ENCODE peak calls at places on chromosomes 16 and 17, in ten cellular contexts. A, G, P, Q, V, L, H, E, D and T are unnamed samples. For H3K4me1, the result is how much of the 10 kb centered on the place peaks cover.

GRCh38 chr17:77535892-77536291 is 395.1 kb downstream of the SEC14L1 start:
- DNase-seq in A (no peak), G (no peak), P (no peak), Q (no peak), V (no peak), L (no peak), H (no peak), E (no peak), D (no peak), T (no peak)

GRCh38 chr16:9050102-9050830 is 41.2 kb upstream of the HAPSTR1 start:
- DNase-seq in A (no peak), G (no peak), P (no peak), Q (peak), V (peak), L (peak), H (no peak), E (peak), D (no peak), T (no peak)

GRCh38 chr16:10598157-10598556 is 17.8 kb upstream of the EMP2 start:
- DNase-seq in A (no peak), G (peak), P (peak), Q (no peak), V (no peak), L (no peak), H (peak), E (no peak), D (no peak), T (peak)

GRCh38 chr16:21001262-21001661 is 100.7 kb downstream of the LYRM1 start:
- DNase-seq in A (no peak), G (no peak), P (peak), Q (peak), V (peak), L (peak), H (no peak), E (peak), D (no peak), T (peak)

GRCh38 chr17:81802856-81803643 is 900 bp upstream of the GCGR start:
- DNase-seq in A (no peak), G (no peak), P (no peak), Q (no peak), V (no peak), L (no peak), H (no peak), E (no peak), D (no peak), T (no peak)

GRCh38 chr17:81395600-81396277 is 482 bp downstream of the BAHCC1 start:
- DNase-seq in A (no peak), G (no peak), P (no peak), Q (no peak), V (no peak), L (no peak), H (no peak), E (no peak), D (no peak), T (no peak)

GRCh38 chr16:12258806-12259205 is 282.3 kb downstream of the SNX29 start:
- DNase-seq in A (no peak), G (no peak), P (no peak), Q (no peak), V (no peak), L (no peak), H (no peak), E (no peak), D (no peak), T (no peak)

GRCh38 chr16:70753228-70753627 is 47.7 kb downstream of the VAC14 start:
- DNase-seq in A (no peak), G (no peak), P (no peak), Q (no peak), V (no peak), L (no peak), H (no peak), E (no peak), D (no peak), T (no peak)

GRCh38 chr17:81163703-81164413 is 1.4 kb upstream of the PVALEF start:
- DNase-seq in A (no peak), G (no peak), P (no peak), Q (no peak), V (no peak), L (no peak), H (no peak), E (no peak), D (no peak), T (no peak)

GRCh38 chr17:65261682-65262636 is 124.8 kb downstream of the RGS9 start:
- DNase-seq in A (no peak), G (no peak), P (no peak), Q (no peak), V (no peak), L (no peak), H (no peak), E (no peak), D (no peak), T (no peak)

GRCh38 chr16:83040174-83040573 is 413.4 kb downstream of the CDH13 start:
- DNase-seq in A (no peak), G (no peak), P (no peak), Q (no peak), V (no peak), L (no peak), H (no peak), E (no peak), D (no peak), T (no peak)

GRCh38 chr17:67995568-67996191 is 589 bp downstream of the C17orf58 start:
- DNase-seq in A (peak), G (peak), P (peak), Q (no peak), V (no peak), L (no peak), H (peak), E (peak), D (no peak), T (peak)

GRCh38 chr16:83742076-83742475 is 65.7 kb upstream of the HSBP1 start:
- DNase-seq in A (no peak), G (no peak), P (no peak), Q (no peak), V (no peak), L (no peak), H (no peak), E (no peak), D (no peak), T (no peak)

GRCh38 chr17:75345514-75346167 is 56.4 kb upstream of the SLC25A19 start:
- DNase-seq in A (no peak), G (no peak), P (no peak), Q (no peak), V (no peak), L (no peak), H (no peak), E (no peak), D (no peak), T (no peak)

GRCh38 chr17:50501054-50501453 is 7.2 kb upstream of the MYCBPAP start:
- DNase-seq in A (no peak), G (no peak), P (peak), Q (no peak), V (peak), L (no peak), H (no peak), E (peak), D (no peak), T (peak)

GRCh38 chr16:47565454-47565853 is 104.3 kb downstream of the PHKB start:
- DNase-seq in A (peak), G (no peak), P (peak), Q (no peak), V (peak), L (peak), H (peak), E (no peak), D (no peak), T (peak)

GRCh38 chr16:13426279-13426678 is 493.7 kb upstream of the ERCC4 start:
- DNase-seq in A (no peak), G (no peak), P (no peak), Q (peak), V (peak), L (no peak), H (no peak), E (no peak), D (no peak), T (no peak)

GRCh38 chr17:29179232-29180036 is 764 bp downstream of the MYO18A start:
- DNase-seq in A (no peak), G (peak), P (peak), Q (peak), V (peak), L (peak), H (peak), E (peak), D (no peak), T (peak)

GRCh38 chr17:77556408-77557068 is 402.0 kb upstream of the TNRC6C start:
- DNase-seq in A (no peak), G (no peak), P (no peak), Q (no peak), V (no peak), L (no peak), H (no peak), E (no peak), D (no peak), T (no peak)

GRCh38 chr17:46737331-46737730 is 81.2 kb downstream of the WNT3 start:
- DNase-seq in A (no peak), G (no peak), P (no peak), Q (no peak), V (no peak), L (no peak), H (no peak), E (no peak), D (no peak), T (no peak)
- H3K27ac ChIP-seq in A (no peak), G (no peak), P (no peak), Q (no peak), V (no peak), L (no peak), H (no peak), E (no peak), D (no peak), T (no peak)

GRCh38 chr16:3044708-3045107 is 1.7 kb upstream of the MMP25 start:
- DNase-seq in A (no peak), G (no peak), P (no peak), Q (no peak), V (no peak), L (no peak), H (no peak), E (no peak), D (no peak), T (no peak)
- H3K4me3 ChIP-seq in A (no peak), G (no peak), P (no peak), Q (no peak), V (no peak), L (no peak), H (no peak), E (no peak), D (no peak), T (no peak)

DNA sequence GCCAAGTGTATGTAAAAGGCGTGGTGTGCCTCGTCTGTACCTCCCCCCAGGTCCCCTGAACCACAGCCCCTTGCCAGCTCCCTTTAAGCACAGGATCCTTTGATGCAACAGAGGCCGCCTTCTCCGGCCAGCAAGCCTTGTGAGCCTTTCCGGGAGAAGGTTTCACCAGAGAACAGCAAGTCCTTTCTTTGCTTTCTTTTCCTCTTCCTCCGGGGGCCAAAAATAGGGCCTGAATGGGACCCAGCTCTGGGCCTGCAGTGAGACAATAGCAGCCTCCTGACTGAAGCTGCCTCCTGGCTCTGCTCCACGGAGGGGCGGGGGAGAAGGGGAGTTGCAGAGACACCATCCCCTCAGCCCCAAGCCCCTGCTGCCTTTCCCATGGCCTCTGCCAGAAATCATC is 9.0 kb downstream of the ADGRG1 start:
- DNase-seq in A (no peak), G (peak), P (no peak), Q (no peak), V (no peak), L (no peak), H (peak), E (no peak), D (no peak), T (no peak)
- H3K4me1 ChIP-seq in A (under half), G (under half), P (under half), Q (under half), V (half or more), L (half or more), H (half or more), E (under half), D (under half), T (under half)

DNA sequence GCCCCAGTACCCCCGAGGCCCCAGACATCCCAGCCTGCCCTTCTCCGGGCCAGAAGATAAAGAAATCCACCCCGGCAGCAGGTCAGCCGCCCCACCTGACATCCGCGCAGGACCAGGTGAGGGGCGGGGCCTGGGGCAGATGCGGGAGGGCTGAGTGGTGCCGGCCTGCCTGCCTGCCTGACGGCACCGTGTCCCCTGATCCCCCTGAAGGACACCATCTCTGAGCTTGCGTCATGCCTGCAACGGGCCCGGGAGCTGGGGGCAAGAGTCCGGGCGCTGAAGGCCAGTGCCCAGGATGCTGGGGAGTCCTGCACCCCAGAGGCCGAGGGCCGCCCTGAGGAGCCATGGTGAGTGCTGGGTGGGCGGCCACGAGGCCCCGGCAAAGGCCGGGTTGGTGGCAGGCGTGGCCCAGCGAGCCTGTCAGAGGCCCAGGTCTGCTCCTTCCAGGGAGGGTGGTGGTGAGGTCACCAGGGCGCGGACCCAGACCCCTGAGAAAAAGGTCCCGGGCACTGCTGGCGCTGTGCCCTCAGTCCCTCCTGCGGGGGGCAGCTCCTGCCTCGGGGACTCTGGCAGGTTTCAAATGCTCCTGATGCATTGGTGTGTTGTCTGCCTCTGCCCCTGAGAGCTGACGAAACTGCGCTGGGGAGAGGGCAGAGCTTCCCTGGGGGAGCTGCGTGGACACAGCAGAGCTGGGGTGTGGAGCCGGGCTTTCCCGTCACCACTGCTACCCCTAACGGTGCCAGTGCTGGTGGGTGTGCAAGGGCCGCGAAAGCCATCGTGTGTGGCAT is 1.2 kb downstream of the CDT1 start:
- DNase-seq in A (peak), G (no peak), P (peak), Q (no peak), V (no peak), L (no peak), H (no peak), E (no peak), D (no peak), T (peak)
- H3K27ac ChIP-seq in A (peak), G (no peak), P (no peak), Q (no peak), V (peak), L (no peak), H (no peak), E (no peak), D (no peak), T (no peak)

GRCh38 chr16:73051903-73052302 is 4.0 kb upstream of the ZFHX3 start:
- DNase-seq in A (no peak), G (no peak), P (no peak), Q (no peak), V (no peak), L (no peak), H (no peak), E (no peak), D (no peak), T (no peak)

GRCh38 chr16:73054131-73054496 is 6.2 kb upstream of the ZFHX3 start:
- DNase-seq in A (no peak), G (no peak), P (no peak), Q (no peak), V (peak), L (no peak), H (no peak), E (no peak), D (no peak), T (no peak)

GRCh38 chr16:73052441-73053030 is 4.6 kb upstream of the ZFHX3 start:
- DNase-seq in A (no peak), G (no peak), P (no peak), Q (no peak), V (no peak), L (no peak), H (no peak), E (no peak), D (no peak), T (no peak)

GRCh38 chr16:73053379-73054130 is 5.6 kb upstream of the ZFHX3 start:
- DNase-seq in A (no peak), G (no peak), P (no peak), Q (no peak), V (peak), L (no peak), H (no peak), E (no peak), D (no peak), T (no peak)

DNA sequence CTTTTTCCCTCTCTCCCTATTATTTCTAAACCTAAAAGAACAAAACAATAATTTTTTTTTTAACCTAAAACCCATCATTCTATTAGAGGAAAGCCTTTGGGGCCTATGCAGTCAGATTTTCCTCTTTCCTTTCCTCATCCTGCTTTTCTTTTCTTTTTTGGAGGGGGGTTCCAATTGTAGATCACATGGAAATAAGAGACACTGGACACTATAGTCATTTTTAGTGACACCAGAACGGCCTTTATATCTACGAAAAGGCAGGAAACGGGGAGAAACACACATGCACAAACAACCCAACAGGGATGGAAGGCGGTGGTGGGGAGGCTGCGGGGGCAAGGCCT is 5.1 kb upstream of the ZFHX3 start:
- DNase-seq in A (no peak), G (no peak), P (no peak), Q (no peak), V (no peak), L (no peak), H (no peak), E (no peak), D (no peak), T (no peak)
- H3K4me3 ChIP-seq in A (no peak), G (no peak), P (no peak), Q (no peak), V (peak), L (no peak), H (peak), E (no peak), D (no peak), T (no peak)

GRCh38 chr16:86432691-86433090 is 77.6 kb upstream of the FOXF1 start:
- DNase-seq in A (no peak), G (no peak), P (peak), Q (no peak), V (no peak), L (no peak), H (no peak), E (no peak), D (no peak), T (no peak)
- H3K4me1 ChIP-seq in A (under half), G (under half), P (under half), Q (under half), V (under half), L (under half), H (under half), E (under half), D (under half), T (under half)

GRCh38 chr16:88749358-88749757 is 35.7 kb downstream of the PIEZO1 start:
- DNase-seq in A (no peak), G (no peak), P (no peak), Q (no peak), V (no peak), L (no peak), H (no peak), E (no peak), D (no peak), T (no peak)

GRCh38 chr16:88744839-88745521 is 38.7 kb downstream of the CTU2 start:
- DNase-seq in A (no peak), G (no peak), P (no peak), Q (no peak), V (no peak), L (no peak), H (peak), E (no peak), D (no peak), T (no peak)

GRCh38 chr16:88746511-88746910 is 38.5 kb downstream of the PIEZO1 start:
- DNase-seq in A (no peak), G (peak), P (no peak), Q (no peak), V (no peak), L (peak), H (no peak), E (no peak), D (no peak), T (no peak)

GRCh38 chr16:88748364-88748763 is 36.7 kb downstream of the PIEZO1 start:
- DNase-seq in A (no peak), G (no peak), P (no peak), Q (no peak), V (no peak), L (no peak), H (no peak), E (no peak), D (no peak), T (no peak)

DNA sequence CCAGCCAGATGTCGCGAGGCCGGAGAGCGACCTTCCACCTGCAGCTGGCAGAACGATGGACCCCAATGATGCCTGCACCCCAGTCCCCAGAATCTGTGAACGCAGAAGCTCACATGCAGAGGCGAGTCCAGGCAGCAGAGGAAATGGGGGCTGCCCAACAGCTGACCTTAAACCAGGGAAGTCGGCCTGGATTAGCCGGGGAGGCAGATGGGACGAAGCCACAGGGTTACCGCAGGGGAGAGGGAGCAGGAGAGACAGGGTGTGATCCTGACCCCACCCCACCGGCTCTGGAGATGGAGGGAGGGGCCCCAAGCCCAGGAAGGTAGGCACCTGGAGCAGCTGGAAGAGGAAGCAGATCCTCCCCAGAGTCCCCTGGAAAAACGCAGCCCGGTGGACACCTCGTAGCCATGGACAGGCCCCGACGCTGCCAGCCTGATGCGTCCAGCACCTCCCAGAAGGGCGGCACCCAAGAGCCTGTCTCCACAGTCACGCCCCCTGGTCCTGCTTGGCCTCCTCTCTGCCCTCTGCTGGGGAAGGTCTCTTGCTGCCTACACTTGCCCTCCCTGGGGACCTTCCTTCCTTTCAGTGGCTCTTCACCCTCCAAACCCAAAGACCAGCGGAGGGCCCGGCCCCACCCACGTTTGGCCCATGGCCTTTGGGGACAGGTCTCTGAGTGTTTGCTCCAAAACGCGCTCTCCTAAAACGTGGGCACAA is 37.3 kb downstream of the PIEZO1 start:
- DNase-seq in A (no peak), G (no peak), P (peak), Q (no peak), V (peak), L (no peak), H (no peak), E (no peak), D (no peak), T (peak)
- H3K27ac ChIP-seq in A (no peak), G (peak), P (no peak), Q (no peak), V (no peak), L (no peak), H (no peak), E (no peak), D (no peak), T (no peak)